ENCODE peak calls at places on chromosome 14, in four cellular contexts. S is PC-9, M is Karpas-422, U is right atrium auricular region. W is an unnamed sample. For H3K4me1 and H3K27me3, the result is how much of the 10 kb centered on the place peaks cover.

GRCh38 chr14:104353921-104354701 is 215.7 kb downstream of the KIF26A start:
- DNase-seq in S (no peak), M (no peak), U (no peak), W (no peak)

GRCh38 chr14:102078840-102079699 is 7.8 kb downstream of the HSP90AA1 start:
- DNase-seq in S (no peak), M (peak), U (no peak), W (no peak)

GRCh38 chr14:102295301-102295700 is 9.7 kb downstream of the MOK start:
- DNase-seq in S (no peak), M (peak), U (no peak), W (no peak)

GRCh38 chr14:77488558-77488957 is 10.1 kb downstream of the ISM2 start:
- DNase-seq in S (no peak), M (no peak), U (no peak), W (no peak)

GRCh38 chr14:90447720-90448497 is 51.1 kb downstream of the CALM1 start:
- DNase-seq in S (no peak), M (peak), U (no peak), W (no peak)

GRCh38 chr14:21024668-21025373 is at the start of gene NDRG2:
- DNase-seq in S (no peak), M (no peak), U (peak), W (no peak)

GRCh38 chr14:36028218-36028617 is 148.3 kb downstream of the PTCSC3 start:
- DNase-seq in S (no peak), M (peak), U (no peak), W (no peak)

GRCh38 chr14:94787655-94788054 is 17.7 kb upstream of the GSC start:
- DNase-seq in S (no peak), M (no peak), U (no peak), W (no peak)

GRCh38 chr14:93752980-93753561 is 35.2 kb downstream of the PRIMA1 start:
- DNase-seq in S (no peak), M (no peak), U (peak), W (no peak)

GRCh38 chr14:29444805-29445204 is 482.8 kb downstream of the PRKD1 start:
- DNase-seq in S (no peak), M (no peak), U (no peak), W (no peak)

GRCh38 chr14:75967866-75968265 is 13.9 kb downstream of the TGFB3 start:
- DNase-seq in S (no peak), M (no peak), U (peak), W (no peak)

GRCh38 chr14:96104469-96105057 is 65.4 kb downstream of the C14orf132 start:
- DNase-seq in S (peak), M (peak), U (peak), W (peak)
- H3K27ac ChIP-seq in S (peak), M (no peak), U (peak), W (peak)

DNA sequence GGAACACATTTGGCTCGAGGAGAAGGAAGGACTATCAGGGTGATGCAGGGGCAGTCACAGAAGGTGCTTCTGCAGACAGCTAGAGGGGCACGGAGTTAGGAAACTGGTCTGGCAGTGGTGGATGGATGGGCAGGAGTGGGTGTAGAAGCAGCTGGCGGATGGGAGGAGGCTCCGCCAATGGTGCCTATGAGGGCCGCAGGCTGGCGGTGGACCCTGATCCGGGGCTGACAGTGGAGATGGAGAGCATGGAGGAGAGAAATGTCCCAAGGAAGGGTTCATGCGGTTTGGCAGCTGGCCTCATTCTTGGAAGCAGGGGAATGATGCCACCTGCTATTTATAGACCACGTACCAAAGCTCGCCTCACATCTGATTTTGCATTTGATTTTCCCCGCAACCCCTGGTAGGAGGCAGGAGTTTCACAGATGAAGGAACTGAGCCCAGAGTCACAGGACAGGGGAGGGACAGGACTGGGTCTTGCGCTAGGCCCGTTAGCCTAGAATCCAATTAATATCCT is 237.1 kb downstream of the FOXN3 start:
- DNase-seq in S (no peak), M (no peak), U (no peak), W (no peak)
- H3K4me1 ChIP-seq in S (under half), M (under half), U (under half), W (under half)

GRCh38 chr14:85529803-85530574 is at the start of gene FLRT2:
- DNase-seq in S (no peak), M (no peak), U (peak), W (peak)

GRCh38 chr14:85531594-85532391 is 1.8 kb downstream of the FLRT2 start:
- DNase-seq in S (no peak), M (no peak), U (peak), W (peak)

GRCh38 chr14:85531141-85531593 is 1.2 kb downstream of the FLRT2 start:
- DNase-seq in S (no peak), M (no peak), U (peak), W (peak)

GRCh38 chr14:85528882-85529585 is 910 bp upstream of the FLRT2 start:
- DNase-seq in S (no peak), M (no peak), U (no peak), W (peak)

GRCh38 chr14:85530626-85531025 is 682 bp downstream of the FLRT2 start:
- DNase-seq in S (no peak), M (no peak), U (no peak), W (no peak)
- H3K27me3 ChIP-seq in S (under half), M (under half), U (under half), W (under half)

DNA sequence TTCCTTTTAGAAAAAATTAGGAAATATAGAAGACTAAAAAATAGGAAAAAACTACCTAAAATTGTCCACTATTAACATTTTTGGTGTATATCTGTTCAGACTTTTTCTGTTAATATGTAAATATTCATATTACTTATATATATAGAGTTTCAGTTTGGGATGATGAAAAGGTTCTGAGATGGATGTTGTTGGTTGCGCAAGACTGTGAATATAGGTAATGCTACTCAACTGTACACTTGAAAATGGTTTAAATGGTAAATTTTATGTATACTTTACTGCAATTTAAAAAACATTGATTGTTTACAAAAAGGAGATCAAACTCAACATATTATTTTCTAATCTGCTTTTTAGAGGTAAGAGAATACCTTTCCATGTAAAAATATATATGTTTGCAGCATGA is 200.9 kb downstream of the RAD51B start:
- DNase-seq in S (no peak), M (no peak), U (no peak), W (no peak)
- H3K27ac ChIP-seq in S (no peak), M (no peak), U (no peak), W (no peak)

W was measured in SJSA1.